ENCODE peak calls at places on chromosomes 13 and 19, in five cellular contexts. Z is epithelial cell of esophagus; J is CD8-positive, alpha-beta T cell; S is progenitor cell of endocrine pancreas; Y is AG04449. A is an unnamed sample.

GRCh38 chr13:52348081-52348480 is 57.9 kb downstream of the THSD1 start:
- DNase-seq in Z (peak; percentile 26), J (no peak), S (no peak), Y (peak; percentile 70), A (no peak)

GRCh38 chr13:31204592-31204991 is 4.8 kb downstream of the B3GLCT start:
- DNase-seq in Z (peak; percentile 75), J (no peak), S (no peak), Y (no peak), A (no peak)

GRCh38 chr13:91359071-91359470 is 11.6 kb downstream of the MIR17HG start:
- DNase-seq in Z (no peak), J (no peak), S (no peak), Y (no peak), A (no peak)

GRCh38 chr19:10230904-10231623 is at the start of gene S1PR2:
- DNase-seq in Z (peak; percentile 55), J (peak; percentile 66), S (peak; percentile 89), Y (no peak), A (peak; percentile 91)

GRCh38 chr19:17806945-17807344 is 12.0 kb downstream of the B3GNT3 start:
- DNase-seq in Z (no peak), J (no peak), S (no peak), Y (no peak), A (no peak)

GRCh38 chr19:42216653-42217521 is 590 bp downstream of the DEDD2 start:
- DNase-seq in Z (peak; percentile 48), J (no peak), S (peak; percentile 46), Y (no peak), A (peak; percentile 59)

GRCh38 chr19:1630012-1630411 is 22.4 kb downstream of the TCF3 start:
- DNase-seq in Z (no peak), J (no peak), S (no peak), Y (no peak), A (no peak)

GRCh38 chr19:55516878-55517620 is 19.9 kb downstream of the SBK2 start:
- DNase-seq in Z (peak; percentile 91), J (peak; percentile 77), S (peak; percentile 91), Y (peak; percentile 40), A (peak; percentile 100)

GRCh38 chr19:41918653-41919244 is 9.5 kb downstream of the ERFL start:
- DNase-seq in Z (no peak), J (no peak), S (no peak), Y (no peak), A (no peak)

GRCh38 chr19:38139122-38139521 is 84.9 kb downstream of the DPF1 start:
- DNase-seq in Z (no peak), J (no peak), S (no peak), Y (no peak), A (no peak)

GRCh38 chr13:43936630-43937029 is 56.9 kb downstream of the LACC1 start:
- DNase-seq in Z (no peak), J (no peak), S (no peak), Y (no peak), A (no peak)

GRCh38 chr19:56015756-56016155 is 29.2 kb downstream of the NLRP5 start:
- DNase-seq in Z (no peak), J (no peak), S (no peak), Y (no peak), A (no peak)

GRCh38 chr13:61414686-61415664 is 674 bp downstream of the PCDH20 start:
- DNase-seq in Z (peak; percentile 71), J (no peak), S (peak; percentile 62), Y (no peak), A (no peak)

GRCh38 chr19:14840206-14840605 is 5.2 kb upstream of the OR7A5 start:
- DNase-seq in Z (peak; percentile 16), J (no peak), S (no peak), Y (no peak), A (no peak)

GRCh38 chr19:13622727-13623126 is 116.4 kb upstream of the CACNA1A start:
- DNase-seq in Z (no peak), J (no peak), S (no peak), Y (no peak), A (no peak)

GRCh38 chr13:113117335-113117872 is 5.2 kb upstream of the F10 start:
- DNase-seq in Z (no peak), J (no peak), S (peak; percentile 5), Y (no peak), A (no peak)

GRCh38 chr19:40690699-40691420 is 409 bp upstream of the NUMBL start:
- DNase-seq in Z (peak; percentile 94), J (peak; percentile 67), S (peak; percentile 70), Y (no peak), A (peak; percentile 100)

GRCh38 chr19:43797556-43797955 is 4.7 kb downstream of the LYPD5 start:
- DNase-seq in Z (no peak), J (no peak), S (no peak), Y (no peak), A (no peak)

GRCh38 chr19:11444059-11444458 is 8.6 kb downstream of the PRKCSH start:
- DNase-seq in Z (peak; percentile 81), J (no peak), S (no peak), Y (no peak), A (no peak)

GRCh38 chr19:13797058-13797440 is 1.8 kb downstream of the ZSWIM4 start:
- DNase-seq in Z (no peak), J (no peak), S (no peak), Y (no peak), A (no peak)

GRCh38 chr19:14477417-14478112 is 2.4 kb upstream of the PTGER1 start:
- DNase-seq in Z (no peak), J (no peak), S (no peak), Y (no peak), A (no peak)

GRCh38 chr19:482186-483041 is 13.9 kb upstream of the MADCAM1 start:
- DNase-seq in Z (no peak), J (no peak), S (no peak), Y (no peak), A (no peak)

GRCh38 chr19:53538378-53539109 is 599 bp downstream of the ZNF331 start:
- DNase-seq in Z (no peak), J (no peak), S (no peak), Y (no peak), A (no peak)

GRCh38 chr19:53536223-53536543 is 1.8 kb upstream of the ZNF331 start:
- DNase-seq in Z (no peak), J (no peak), S (no peak), Y (no peak), A (no peak)

GRCh38 chr19:53540091-53540490 is 2.1 kb downstream of the ZNF331 start:
- DNase-seq in Z (no peak), J (no peak), S (no peak), Y (no peak), A (no peak)

GRCh38 chr19:53537126-53537522 is 821 bp upstream of the ZNF331 start:
- DNase-seq in Z (no peak), J (no peak), S (no peak), Y (no peak), A (no peak)

DNA sequence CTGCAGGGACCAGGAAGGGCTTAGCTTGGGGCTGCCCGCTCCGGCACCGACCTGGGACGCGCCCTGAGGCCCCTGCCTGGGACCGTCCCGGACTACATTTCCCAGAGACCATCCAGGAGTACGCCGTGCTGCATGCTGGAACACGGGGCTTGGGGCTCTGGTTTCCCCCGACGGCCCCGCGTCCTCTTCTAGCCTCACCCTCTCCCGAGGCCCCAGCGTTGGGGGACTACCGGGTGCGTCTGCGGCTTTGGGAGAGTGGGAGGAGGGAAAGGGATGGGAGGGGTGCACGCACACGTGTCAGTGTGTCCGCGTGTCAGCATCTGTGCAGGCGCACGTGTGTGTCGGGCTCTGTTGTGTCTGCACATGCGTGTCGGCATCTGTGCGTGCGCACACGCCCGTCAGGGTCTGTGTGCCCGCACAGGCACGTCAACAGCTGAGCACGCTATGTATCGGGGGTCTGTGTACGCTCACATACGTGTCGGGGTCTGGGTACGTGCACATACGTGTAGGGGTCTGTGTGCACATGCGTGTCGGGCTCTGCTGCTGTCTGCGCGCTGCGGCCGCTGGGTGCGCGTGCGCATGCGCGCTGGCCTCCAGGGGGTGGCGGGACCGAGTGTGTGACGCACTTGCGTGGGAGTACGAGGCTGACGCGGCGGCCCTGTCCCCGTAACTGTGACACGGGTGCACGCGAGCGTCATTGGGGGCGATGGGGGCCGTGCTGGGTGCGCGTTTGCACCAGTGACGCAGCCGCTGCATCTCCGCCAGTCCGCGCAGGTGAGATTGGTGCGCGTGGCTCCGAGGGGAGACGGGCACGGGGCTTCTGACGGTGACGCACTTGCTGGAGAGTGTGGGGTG is at the start of gene ZNF331:
- DNase-seq in Z (peak; percentile 69), J (peak; percentile 88), S (peak; percentile 68), Y (no peak), A (peak; percentile 88)
- TF ChIP-seq CTCF in Z (peak; percentile 35), J (no peak), S (no peak), Y (peak; percentile 53), A (no peak)

GRCh38 chr13:102090532-102090931 is 311.3 kb downstream of the FGF14 start:
- DNase-seq in Z (no peak), J (no peak), S (no peak), Y (no peak), A (no peak)

GRCh38 chr13:102089177-102089576 is 312.7 kb downstream of the FGF14 start:
- DNase-seq in Z (peak; percentile 25), J (no peak), S (no peak), Y (no peak), A (no peak)

GRCh38 chr13:102089722-102090121 is 312.1 kb downstream of the FGF14 start:
- DNase-seq in Z (no peak), J (no peak), S (no peak), Y (no peak), A (no peak)

GRCh38 chr13:102091231-102091630 is 310.6 kb downstream of the FGF14 start:
- DNase-seq in Z (peak; percentile 49), J (no peak), S (no peak), Y (no peak), A (no peak)
- TF ChIP-seq CTCF in Z (peak; percentile 25), J (no peak), S (no peak), Y (no peak), A (no peak)

GRCh38 chr13:55517312-55517711 is 1623.4 kb upstream of the PRR20A start:
- DNase-seq in Z (no peak), J (no peak), S (no peak), Y (no peak), A (no peak)
- TF ChIP-seq CTCF in Z (no peak), J (no peak), S (peak; percentile 48), Y (no peak), A (no peak)

DNA sequence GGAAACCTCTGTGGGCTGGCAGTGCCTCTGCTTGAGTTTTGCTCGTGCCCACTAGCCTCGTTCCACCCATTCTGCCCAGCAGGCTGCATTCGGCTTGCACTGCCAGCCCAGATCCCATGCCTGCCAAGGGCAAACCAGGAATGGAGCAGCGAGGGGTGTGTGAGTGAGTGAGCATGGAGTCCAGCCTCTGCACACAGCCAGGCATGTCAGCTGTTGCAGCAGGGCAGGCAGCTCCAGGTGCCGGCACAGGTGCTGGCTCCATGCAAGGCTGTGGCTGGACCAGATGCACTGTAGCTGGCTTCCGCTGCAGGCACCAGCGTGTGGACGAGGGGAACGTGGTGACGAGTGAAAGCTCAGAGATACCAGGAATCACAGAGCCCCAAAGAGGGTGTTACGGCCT is 64.5 kb downstream of the SPATA13 start:
- DNase-seq in Z (no peak), J (no peak), S (no peak), Y (no peak), A (no peak)
- TF ChIP-seq CTCF in Z (no peak), J (no peak), S (no peak), Y (no peak), A (no peak)

DNA sequence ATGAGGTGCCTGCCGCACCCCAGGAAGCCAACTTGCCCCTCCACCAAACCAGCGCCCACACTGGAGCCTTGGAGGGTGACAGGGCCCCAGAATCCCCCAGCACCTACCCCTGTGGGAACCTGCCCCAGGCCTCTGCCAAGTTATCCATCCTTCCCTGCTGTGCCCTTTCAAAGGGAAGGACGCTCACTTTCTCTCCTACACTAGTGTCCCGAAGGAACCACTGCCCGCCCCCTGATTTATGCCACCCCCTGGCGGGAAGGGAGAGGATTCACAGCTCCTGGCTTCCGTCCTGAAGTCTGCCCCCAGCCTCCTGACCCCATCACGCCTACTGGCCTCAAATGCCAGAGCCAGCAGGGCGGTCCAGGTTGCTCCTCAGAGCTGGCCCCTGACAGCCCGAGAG is 1.4 kb downstream of the EVI5L start:
- DNase-seq in Z (peak; percentile 56), J (no peak), S (no peak), Y (no peak), A (no peak)
- TF ChIP-seq CTCF in Z (peak; percentile 57), J (no peak), S (peak; percentile 25), Y (peak; percentile 48), A (no peak)